ENCODE peak calls at places on chromosomes 7 and 10, in four cellular contexts. Y is WTC11, Z is HepG2, I is GM12878. J is an unnamed sample.

GRCh38 chr10:23528419-23528818 is 89.5 kb downstream of the OTUD1 start:
- DNase-seq in Y (no peak), Z (no peak), I (no peak), J (no peak)

GRCh38 chr10:101489355-101489754 is 98.7 kb downstream of the POLL start:
- DNase-seq in Y (no peak), Z (peak; percentile 56), I (no peak), J (no peak)

GRCh38 chr10:42801135-42801534 is 18.5 kb downstream of the BMS1 start:
- DNase-seq in Y (no peak), Z (no peak), I (no peak), J (no peak)

GRCh38 chr10:126659750-126660149 is 10.7 kb downstream of the C10orf90 start:
- DNase-seq in Y (no peak), Z (no peak), I (no peak), J (no peak)

GRCh38 chr7:158550886-158551452 is 36.7 kb downstream of the PTPRN2 start:
- DNase-seq in Y (no peak), Z (no peak), I (no peak), J (peak; percentile 48)

GRCh38 chr7:8373856-8374255 is 59.6 kb upstream of the NXPH1 start:
- DNase-seq in Y (peak; percentile 19), Z (no peak), I (no peak), J (no peak)

GRCh38 chr7:121202834-121203233 is 126.0 kb upstream of the WNT16 start:
- DNase-seq in Y (no peak), Z (no peak), I (no peak), J (no peak)

GRCh38 chr10:34711500-34711899 is 103.6 kb downstream of the PARD3 start:
- DNase-seq in Y (no peak), Z (peak; percentile 39), I (no peak), J (no peak)

GRCh38 chr7:143341842-143342241 is 20.7 kb downstream of the FAM131B start:
- DNase-seq in Y (no peak), Z (no peak), I (no peak), J (no peak)

GRCh38 chr10:132360766-132361447 is 28.9 kb downstream of the LRRC27 start:
- DNase-seq in Y (peak; percentile 78), Z (no peak), I (no peak), J (peak; percentile 54)

GRCh38 chr7:30548762-30549344 is 44.2 kb upstream of the GGCT start:
- DNase-seq in Y (peak; percentile 78), Z (peak; percentile 78), I (no peak), J (peak; percentile 73)

GRCh38 chr7:112286294-112287086 is 80.0 kb downstream of the ZNF277 start:
- DNase-seq in Y (no peak), Z (no peak), I (peak; percentile 15), J (no peak)

GRCh38 chr10:62306663-62307062 is 38.0 kb upstream of the RTKN2 start:
- DNase-seq in Y (no peak), Z (no peak), I (no peak), J (no peak)

GRCh38 chr7:41880107-41880506 is 177.2 kb upstream of the INHBA start:
- DNase-seq in Y (no peak), Z (no peak), I (no peak), J (no peak)

GRCh38 chr10:43202224-43202656 is 64.0 kb downstream of the CSGALNACT2 start:
- DNase-seq in Y (peak; percentile 75), Z (no peak), I (no peak), J (peak; percentile 83)

GRCh38 chr7:138738114-138738513 is 37.0 kb upstream of the SVOPL start:
- DNase-seq in Y (no peak), Z (no peak), I (no peak), J (no peak)

GRCh38 chr7:641269-641671 is 85.2 kb upstream of the DNAAF5 start:
- DNase-seq in Y (no peak), Z (no peak), I (no peak), J (no peak)

GRCh38 chr7:108454674-108455523 is 1.3 kb downstream of the NRCAM start:
- DNase-seq in Y (peak; percentile 52), Z (no peak), I (no peak), J (no peak)

GRCh38 chr10:26540601-26541000 is 102.5 kb downstream of the APBB1IP start:
- DNase-seq in Y (no peak), Z (no peak), I (peak; percentile 37), J (peak; percentile 12)

GRCh38 chr7:73442222-73442902 is 8.8 kb downstream of the FZD9 start:
- DNase-seq in Y (no peak), Z (no peak), I (no peak), J (no peak)

GRCh38 chr10:89668391-89669180 is 23.5 kb upstream of the PANK1 start:
- DNase-seq in Y (no peak), Z (peak; percentile 48), I (no peak), J (no peak)

GRCh38 chr10:112177247-112177646 is 6.3 kb downstream of the GPAM start:
- DNase-seq in Y (no peak), Z (peak; percentile 92), I (no peak), J (no peak)
- TF ChIP-seq NR2C2 in Y (no peak), Z (no peak), I (no peak), J (no peak)

DNA sequence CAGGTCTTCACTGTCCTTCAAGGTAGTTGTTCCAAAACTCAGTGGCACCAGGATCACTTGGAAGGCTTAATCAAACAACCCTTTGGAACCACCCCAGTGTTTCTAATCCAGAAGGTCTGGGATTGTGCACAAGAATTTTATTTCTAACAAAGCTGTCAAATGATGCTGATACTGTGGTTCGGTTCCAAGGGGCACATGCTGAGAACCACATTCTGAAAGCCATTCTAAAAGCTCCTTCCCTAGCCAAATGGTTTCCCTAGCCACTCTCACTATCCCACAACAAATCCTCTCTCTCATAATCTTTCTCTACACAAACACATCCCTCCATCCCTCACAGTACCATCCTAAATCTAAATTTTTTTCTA is 52.1 kb downstream of the MACC1 start:
- DNase-seq in Y (no peak), Z (no peak), I (no peak), J (no peak)
- TF ChIP-seq NR2C2 in Y (no peak), Z (no peak), I (no peak), J (no peak)

DNA sequence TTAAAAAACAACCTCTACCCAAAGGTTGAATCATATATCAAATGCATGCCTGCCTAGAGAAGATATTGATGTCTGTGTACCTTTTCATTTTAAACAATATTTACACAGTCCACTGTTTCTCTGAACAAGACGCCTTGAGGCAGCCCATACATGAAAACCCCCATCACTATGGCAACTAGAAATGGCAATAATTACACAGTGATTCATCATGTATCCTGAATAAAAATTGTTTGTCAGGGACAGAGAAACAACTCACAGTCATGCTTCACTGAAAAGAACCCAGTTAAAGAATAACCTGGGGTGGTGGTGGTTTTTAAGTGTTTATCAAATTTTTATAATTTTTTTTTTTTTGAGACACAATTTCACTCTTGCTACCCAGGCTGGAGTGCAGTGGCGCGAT is 19.7 kb downstream of the DNAJC12 start:
- DNase-seq in Y (no peak), Z (peak; percentile 85), I (no peak), J (no peak)
- TF ChIP-seq NR2C2 in Y (no peak), Z (no peak), I (no peak), J (no peak)

DNA sequence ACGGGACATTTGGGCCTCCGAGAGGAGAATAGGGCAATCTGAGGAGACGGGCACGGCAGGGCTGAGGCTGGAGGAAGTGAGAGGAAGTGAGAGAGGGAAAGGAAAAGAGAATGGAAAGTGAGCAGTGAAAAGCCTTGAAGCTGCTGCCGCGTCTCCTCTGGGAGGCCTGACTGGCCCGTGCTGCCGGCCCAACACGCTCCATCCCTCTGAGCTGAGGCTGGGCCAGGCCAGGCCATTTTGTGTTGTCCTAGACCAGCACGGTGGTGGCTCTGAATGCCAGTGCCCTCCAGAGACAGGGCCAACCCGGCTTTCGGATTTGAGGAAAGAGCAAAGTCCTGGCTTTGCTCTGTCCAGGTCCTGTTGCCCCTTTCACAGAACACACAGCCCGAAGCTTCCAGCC is 361.1 kb upstream of the SHH start:
- DNase-seq in Y (no peak), Z (no peak), I (no peak), J (no peak)
- TF ChIP-seq NR2C2 in Y (no peak), Z (no peak), I (no peak), J (no peak)

GRCh38 chr7:81162771-81163525 is 244.1 kb upstream of the SEMA3C start:
- DNase-seq in Y (no peak), Z (no peak), I (no peak), J (no peak)
- TF ChIP-seq NR2C2 in Y (no peak), Z (no peak), I (no peak), J (no peak)

GRCh38 chr10:60246382-60246781 is 143.3 kb downstream of the ANK3 start:
- DNase-seq in Y (no peak), Z (no peak), I (no peak), J (no peak)
- TF ChIP-seq NR2C2 in Y (no peak), Z (no peak), I (no peak), J (no peak)

J was measured in K562.